ENCODE peak calls at places on chromosomes 7 and 10, in seven cellular contexts. R is H9, G is H1, I is IMR-90, E is mesendoderm, Z is mesenchymal stem cell, U is trophoblast cell. L is an unnamed sample.

GRCh38 chr7:6479067-6479466 is 31.3 kb upstream of the DAGLB start:
- DNase-seq in R (no peak), G (no peak), I (no peak), E (no peak), Z (no peak), U (no peak), L (no peak)

GRCh38 chr7:23277359-23277989 is 21.7 kb upstream of the MALSU1 start:
- DNase-seq in R (peak; percentile 48), G (peak; percentile 15), I (peak; percentile 75), E (peak; percentile 87), Z (peak; percentile 78), U (no peak), L (peak; percentile 72)

GRCh38 chr7:12728192-12728538 is 40.7 kb downstream of the ARL4A start:
- DNase-seq in R (no peak), G (no peak), I (no peak), E (no peak), Z (no peak), U (no peak), L (no peak)

GRCh38 chr10:49602380-49603023 is 7.6 kb upstream of the SLC18A3 start:
- DNase-seq in R (peak; percentile 9), G (no peak), I (no peak), E (no peak), Z (no peak), U (no peak), L (no peak)

GRCh38 chr7:2761801-2762497 is 73.9 kb downstream of the AMZ1 start:
- DNase-seq in R (no peak), G (no peak), I (no peak), E (no peak), Z (no peak), U (peak; percentile 92), L (no peak)

GRCh38 chr10:113524120-113524519 is 28.7 kb upstream of the HABP2 start:
- DNase-seq in R (peak; percentile 67), G (no peak), I (no peak), E (peak; percentile 91), Z (no peak), U (peak; percentile 60), L (no peak)

GRCh38 chr10:45373003-45373782 is 823 bp upstream of the ALOX5 start:
- DNase-seq in R (no peak), G (no peak), I (no peak), E (peak; percentile 51), Z (no peak), U (no peak), L (no peak)

GRCh38 chr7:33761440-33762080 is 143.8 kb upstream of the BMPER start:
- DNase-seq in R (no peak), G (no peak), I (no peak), E (peak; percentile 59), Z (peak; percentile 79), U (no peak), L (no peak)

GRCh38 chr7:126140858-126141491 is 1111.8 kb downstream of the GRM8 start:
- DNase-seq in R (no peak), G (no peak), I (no peak), E (no peak), Z (no peak), U (no peak), L (no peak)

GRCh38 chr7:137944168-137944567 is 57.7 kb downstream of the CREB3L2 start:
- DNase-seq in R (no peak), G (no peak), I (peak; percentile 95), E (no peak), Z (peak; percentile 90), U (no peak), L (no peak)

GRCh38 chr7:154253810-154254209 is 201.6 kb downstream of the DPP6 start:
- DNase-seq in R (peak; percentile 30), G (no peak), I (no peak), E (no peak), Z (no peak), U (no peak), L (no peak)

GRCh38 chr7:32506266-32507054 is 11.2 kb downstream of the AVL9 start:
- DNase-seq in R (no peak), G (no peak), I (peak; percentile 90), E (no peak), Z (peak; percentile 95), U (peak; percentile 58), L (no peak)

GRCh38 chr10:133180192-133180914 is 20.3 kb downstream of the KNDC1 start:
- DNase-seq in R (no peak), G (no peak), I (no peak), E (no peak), Z (no peak), U (no peak), L (no peak)

GRCh38 chr10:101050206-101051069 is 11.4 kb upstream of the KAZALD1 start:
- DNase-seq in R (peak; percentile 90), G (no peak), I (no peak), E (peak; percentile 76), Z (peak; percentile 51), U (peak; percentile 52), L (peak; percentile 76)

GRCh38 chr10:12349628-12350166 is 350 bp downstream of the CAMK1D start:
- DNase-seq in R (no peak), G (no peak), I (no peak), E (no peak), Z (no peak), U (no peak), L (no peak)

GRCh38 chr7:1227071-1227804 is 5.4 kb upstream of the UNCX start:
- DNase-seq in R (peak; percentile 55), G (no peak), I (no peak), E (peak; percentile 37), Z (no peak), U (no peak), L (no peak)

GRCh38 chr10:83562381-83562780 is 576.9 kb upstream of the GHITM start:
- DNase-seq in R (peak; percentile 41), G (no peak), I (no peak), E (peak; percentile 65), Z (no peak), U (no peak), L (no peak)

GRCh38 chr10:17547026-17547425 is 70.1 kb downstream of the HACD1 start:
- DNase-seq in R (no peak), G (no peak), I (no peak), E (no peak), Z (no peak), U (no peak), L (no peak)

GRCh38 chr10:43260911-43261577 is 5.8 kb downstream of the RASGEF1A start:
- DNase-seq in R (no peak), G (no peak), I (no peak), E (no peak), Z (no peak), U (no peak), L (no peak)

GRCh38 chr10:62333135-62333889 is 40.9 kb upstream of the ZNF365 start:
- DNase-seq in R (no peak), G (no peak), I (no peak), E (no peak), Z (no peak), U (no peak), L (no peak)

GRCh38 chr10:14910953-14911352 is 32.3 kb downstream of the SUV39H2 start:
- DNase-seq in R (no peak), G (no peak), I (no peak), E (no peak), Z (no peak), U (no peak), L (no peak)

GRCh38 chr7:41779918-41780317 is 77.0 kb upstream of the INHBA start:
- DNase-seq in R (no peak), G (no peak), I (no peak), E (no peak), Z (no peak), U (no peak), L (no peak)

GRCh38 chr10:31484407-31485135 is 165.6 kb downstream of the ZEB1 start:
- DNase-seq in R (no peak), G (no peak), I (peak; percentile 52), E (no peak), Z (peak; percentile 27), U (peak; percentile 5), L (no peak)

GRCh38 chr7:18234519-18234918 is 206.9 kb upstream of the PRPS1L1 start:
- DNase-seq in R (no peak), G (no peak), I (no peak), E (no peak), Z (no peak), U (no peak), L (no peak)

GRCh38 chr10:86630079-86630478 is 24.3 kb upstream of the OPN4 start:
- DNase-seq in R (no peak), G (no peak), I (peak; percentile 50), E (no peak), Z (no peak), U (no peak), L (no peak)

GRCh38 chr10:86632009-86632800 is 22.1 kb upstream of the OPN4 start:
- DNase-seq in R (peak; percentile 84), G (peak; percentile 29), I (no peak), E (peak; percentile 76), Z (peak; percentile 46), U (no peak), L (peak; percentile 57)

GRCh38 chr10:86635402-86635801 is 18.9 kb upstream of the OPN4 start:
- DNase-seq in R (no peak), G (no peak), I (peak; percentile 91), E (no peak), Z (peak; percentile 57), U (peak; percentile 45), L (no peak)

GRCh38 chr10:86632951-86633350 is 21.4 kb upstream of the OPN4 start:
- DNase-seq in R (no peak), G (no peak), I (no peak), E (no peak), Z (no peak), U (no peak), L (no peak)
- H3K4ac ChIP-seq in R (no peak overlapping the region), G (no peak overlapping the region), I (no peak overlapping the region), E (no peak overlapping the region), Z (no peak overlapping the region), U (no peak overlapping the region), L (no peak overlapping the region)

GRCh38 chr7:56086761-56087160 is 6.0 kb downstream of the PHKG1 start:
- DNase-seq in R (no peak), G (no peak), I (no peak), E (no peak), Z (no peak), U (no peak), L (no peak)
- H3K4ac ChIP-seq in R (no peak overlapping the region), G (no peak overlapping the region), I (no peak overlapping the region), E (no peak overlapping the region), Z (no peak overlapping the region), U (no peak overlapping the region), L (no peak overlapping the region)

DNA sequence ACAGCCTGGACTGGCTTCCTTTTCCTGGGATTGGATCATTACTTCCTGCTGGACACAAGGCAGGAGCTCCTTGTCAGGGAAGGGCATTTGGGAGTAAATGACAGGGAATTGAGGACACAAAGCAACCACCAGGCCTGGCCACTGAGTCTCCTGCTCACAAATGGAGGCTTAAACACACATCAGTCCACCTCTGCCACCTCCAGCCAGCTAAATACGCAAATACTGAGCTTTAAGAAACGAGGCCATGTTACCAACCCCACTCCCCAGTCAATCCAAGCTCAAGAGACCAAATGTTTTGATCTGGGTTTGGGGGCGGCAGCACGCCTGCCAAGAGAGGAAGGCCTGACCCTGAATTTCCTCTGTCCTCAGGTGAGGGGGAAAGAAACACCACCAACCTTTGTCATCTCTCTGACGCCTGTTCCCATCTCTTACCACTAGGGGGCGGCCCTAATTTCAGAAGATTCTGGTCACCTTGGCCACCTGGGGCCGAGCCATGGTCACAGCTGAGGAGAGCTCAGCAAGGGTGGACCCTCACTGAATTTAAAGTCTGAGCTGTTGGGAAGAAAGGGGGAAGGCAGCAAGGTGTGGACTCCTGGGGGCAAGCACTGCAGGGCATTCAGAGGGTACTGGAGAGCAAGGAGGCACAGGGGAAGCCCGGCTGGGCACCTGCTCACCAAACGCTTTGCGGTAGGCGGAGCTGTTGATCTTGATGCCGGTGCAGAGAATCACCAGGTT is 16.5 kb downstream of the AIFM2 start:
- DNase-seq in R (peak; percentile 76), G (no peak), I (peak; percentile 9), E (peak; percentile 76), Z (peak; percentile 51), U (peak; percentile 30), L (peak; percentile 57)
- H3K4ac ChIP-seq in R (no peak overlapping the region), G (no peak overlapping the region), I (no peak overlapping the region), E (no peak overlapping the region), Z (no peak overlapping the region), U (no peak overlapping the region), L (no peak overlapping the region)

GRCh38 chr7:114073711-114074110 is 154.9 kb upstream of the PPP1R3A start:
- DNase-seq in R (no peak), G (no peak), I (no peak), E (no peak), Z (no peak), U (no peak), L (no peak)
- H3K4ac ChIP-seq in R (no peak overlapping the region), G (no peak overlapping the region), I (no peak overlapping the region), E (no peak overlapping the region), Z (no peak overlapping the region), U (no peak overlapping the region), L (no peak overlapping the region)